ENCODE peak calls at places on chromosome 20, in four cellular contexts. B is A549, D is stomach, G is sigmoid colon. I is an unnamed sample.
A peak's percentile ranks its signal among the peaks of the same experiment; 100 is the strongest.

GRCh38 chr20:48467622-48468021 is 360.2 kb downstream of the PREX1 start:
- DNase-seq in D (no peak), G (no peak), B (no peak), I (no peak)

GRCh38 chr20:45407067-45407745 is 883 bp upstream of the DBNDD2 start:
- DNase-seq in D (peak; percentile 39), B (no peak), G (peak; percentile 89), I (peak; percentile 50)

GRCh38 chr20:63027425-63028389 is 20.9 kb upstream of the BHLHE23 start:
- DNase-seq in B (peak; percentile 58), D (no peak), G (no peak), I (no peak)

GRCh38 chr20:57772349-57772964 is 62.6 kb upstream of the PMEPA1 start:
- DNase-seq in D (no peak), G (peak; percentile 33), B (peak; percentile 94), I (no peak)

GRCh38 chr20:3658708-3659491 is 4.3 kb downstream of the GFRA4 start:
- DNase-seq in D (no peak), B (no peak), G (no peak), I (no peak)

GRCh38 chr20:45779011-45779915 is 12.4 kb downstream of the WFDC3 start:
- DNase-seq in G (peak; percentile 98), B (peak; percentile 87), D (peak; percentile 90), I (peak; percentile 92)

GRCh38 chr20:51023617-51024155 is 779 bp upstream of the KCNG1 start:
- DNase-seq in D (no peak), G (no peak), B (no peak), I (no peak)

GRCh38 chr20:17495826-17496225 is 35.4 kb downstream of the BFSP1 start:
- DNase-seq in G (peak; percentile 60), D (no peak), B (no peak), I (peak; percentile 12)

GRCh38 chr20:5143856-5144255 is 17.0 kb downstream of the CDS2 start:
- DNase-seq in G (no peak), B (no peak), D (no peak), I (no peak)

GRCh38 chr20:34290471-34290870 is 12.7 kb downstream of the AHCY start:
- DNase-seq in G (no peak), D (no peak), B (no peak), I (no peak)

GRCh38 chr20:56359212-56360132 is 698 bp downstream of the FAM210B start:
- DNase-seq in D (peak; percentile 38), B (peak; percentile 30), G (peak; percentile 78), I (peak; percentile 38)

GRCh38 chr20:62156592-62157386 is 13.2 kb downstream of the SS18L1 start:
- DNase-seq in G (no peak), B (peak; percentile 78), D (peak; percentile 60), I (peak; percentile 85)

GRCh38 chr20:32898721-32899120 is 40.0 kb downstream of the EFCAB8 start:
- DNase-seq in D (no peak), B (no peak), G (no peak), I (no peak)

GRCh38 chr20:16846011-16846410 is 97.9 kb downstream of the OTOR start:
- DNase-seq in B (no peak), D (no peak), G (no peak), I (no peak)

GRCh38 chr20:17661121-17661744 is 20.8 kb downstream of the RRBP1 start:
- DNase-seq in D (no peak), B (no peak), G (peak; percentile 55), I (no peak)

GRCh38 chr20:14208956-14209355 is 128.5 kb downstream of the FLRT3 start:
- DNase-seq in B (no peak), D (no peak), G (no peak), I (no peak)

GRCh38 chr20:23412026-23412425 is 9.3 kb downstream of the NAPB start:
- DNase-seq in B (no peak), D (no peak), G (no peak), I (no peak)

GRCh38 chr20:474581-474980 is 12.2 kb upstream of the TBC1D20 start:
- DNase-seq in G (no peak), D (no peak), B (no peak), I (no peak)

GRCh38 chr20:17875106-17875980 is 93.3 kb downstream of the SNX5 start:
- DNase-seq in G (peak; percentile 95), D (peak; percentile 96), B (no peak), I (peak; percentile 90)

GRCh38 chr20:40741507-40742106 is 52.6 kb upstream of the MAFB start:
- DNase-seq in B (peak; percentile 39), D (peak; percentile 67), G (no peak), I (peak; percentile 33)

GRCh38 chr20:8153281-8153908 is 21.3 kb downstream of the PLCB1 start:
- DNase-seq in D (no peak), G (no peak), B (no peak), I (no peak)

GRCh38 chr20:63067721-63068560 is 61.2 kb upstream of the BHLHE23 start:
- DNase-seq in G (peak; percentile 36), B (no peak), D (no peak), I (no peak)

GRCh38 chr20:17794400-17794799 is 94.6 kb downstream of the BANF2 start:
- DNase-seq in B (no peak), G (no peak), D (peak; percentile 67), I (no peak)

GRCh38 chr20:733806-734205 is 34.5 kb downstream of the SLC52A3 start:
- DNase-seq in G (no peak), B (no peak), D (no peak), I (peak; percentile 28)

GRCh38 chr20:54476336-54476928 is 1.0 kb downstream of the DOK5 start:
- DNase-seq in G (no peak), B (no peak), D (no peak), I (no peak)

GRCh38 chr20:56005389-56005715 is at the start of gene CBLN4:
- DNase-seq in G (no peak), D (no peak), B (no peak), I (peak; percentile 79)

GRCh38 chr20:44494266-44494665 is 18.6 kb downstream of the TTPAL start:
- DNase-seq in G (no peak), D (no peak), B (no peak), I (peak; percentile 45)

GRCh38 chr20:25699914-25700313 is 3.3 kb upstream of the ZNF337 start:
- DNase-seq in D (no peak), G (no peak), B (no peak), I (no peak)

GRCh38 chr20:62752671-62753501 is 43.4 kb upstream of the MRGBP start:
- DNase-seq in B (no peak), D (no peak), G (no peak), I (peak; percentile 64)

GRCh38 chr20:57108742-57109141 is 157.7 kb downstream of the BMP7 start:
- DNase-seq in D (no peak), G (no peak), B (no peak), I (no peak)

GRCh38 chr20:3935295-3935955 is 46.2 kb downstream of the PANK2 start:
- DNase-seq in D (no peak), G (peak; percentile 83), B (no peak), I (no peak)

GRCh38 chr20:48760403-48760889 is 67.4 kb downstream of the PREX1 start:
- DNase-seq in G (no peak), B (no peak), D (peak; percentile 34), I (peak; percentile 74)

GRCh38 chr20:51174536-51174935 is 151.6 kb upstream of the KCNG1 start:
- DNase-seq in B (no peak), D (no peak), G (no peak), I (no peak)

GRCh38 chr20:44861547-44862006 is 23.9 kb upstream of the YWHAB start:
- DNase-seq in D (peak; percentile 43), B (no peak), G (peak; percentile 74), I (no peak)

GRCh38 chr20:3924304-3925112 is 35.3 kb downstream of the PANK2 start:
- DNase-seq in G (no peak), D (peak; percentile 41), B (no peak), I (peak; percentile 54)

GRCh38 chr20:43541214-43541613 is 17.6 kb upstream of the SGK2 start:
- DNase-seq in G (no peak), D (no peak), B (no peak), I (no peak)

GRCh38 chr20:14553774-14554524 is 216.5 kb upstream of the FLRT3 start:
- DNase-seq in B (no peak), D (no peak), G (no peak), I (no peak)

GRCh38 chr20:19096847-19097246 is 115.6 kb upstream of the SLC24A3 start:
- DNase-seq in D (no peak), B (no peak), G (no peak), I (no peak)

GRCh38 chr20:19098092-19098491 is 114.3 kb upstream of the SLC24A3 start:
- DNase-seq in B (no peak), G (no peak), D (no peak), I (no peak)

GRCh38 chr20:19098806-19099578 is 113.5 kb upstream of the SLC24A3 start:
- DNase-seq in B (no peak), D (no peak), G (no peak), I (no peak)

GRCh38 chr20:19095762-19096161 is 116.7 kb upstream of the SLC24A3 start:
- DNase-seq in B (no peak), D (no peak), G (no peak), I (no peak)

GRCh38 chr20:19094959-19095541 is 117.4 kb upstream of the SLC24A3 start:
- DNase-seq in D (peak; percentile 36), B (no peak), G (no peak), I (no peak)
- TF ChIP-seq EP300 in D (no peak), B (no peak), G (no peak), I (no peak)

GRCh38 chr20:10586296-10586695 is 87.5 kb downstream of the JAG1 start:
- DNase-seq in D (no peak), G (no peak), B (no peak), I (no peak)

GRCh38 chr20:10595230-10595629 is 78.6 kb downstream of the JAG1 start:
- DNase-seq in G (no peak), B (no peak), D (no peak), I (no peak)

GRCh38 chr20:10594286-10594868 is 79.4 kb downstream of the JAG1 start:
- DNase-seq in D (no peak), B (no peak), G (no peak), I (no peak)

GRCh38 chr20:10591956-10592521 is 81.8 kb downstream of the JAG1 start:
- DNase-seq in B (no peak), D (no peak), G (no peak), I (no peak)

GRCh38 chr20:10590950-10591349 is 82.8 kb downstream of the JAG1 start:
- DNase-seq in D (no peak), G (no peak), B (no peak), I (no peak)
- H3K4me1 ChIP-seq in D (peaks cover 6% of the 10 kb centered on the region), G (no peaks in the 10 kb centered on the region), B (peaks cover 55% of the 10 kb centered on the region), I (no peaks in the 10 kb centered on the region)

DNA sequence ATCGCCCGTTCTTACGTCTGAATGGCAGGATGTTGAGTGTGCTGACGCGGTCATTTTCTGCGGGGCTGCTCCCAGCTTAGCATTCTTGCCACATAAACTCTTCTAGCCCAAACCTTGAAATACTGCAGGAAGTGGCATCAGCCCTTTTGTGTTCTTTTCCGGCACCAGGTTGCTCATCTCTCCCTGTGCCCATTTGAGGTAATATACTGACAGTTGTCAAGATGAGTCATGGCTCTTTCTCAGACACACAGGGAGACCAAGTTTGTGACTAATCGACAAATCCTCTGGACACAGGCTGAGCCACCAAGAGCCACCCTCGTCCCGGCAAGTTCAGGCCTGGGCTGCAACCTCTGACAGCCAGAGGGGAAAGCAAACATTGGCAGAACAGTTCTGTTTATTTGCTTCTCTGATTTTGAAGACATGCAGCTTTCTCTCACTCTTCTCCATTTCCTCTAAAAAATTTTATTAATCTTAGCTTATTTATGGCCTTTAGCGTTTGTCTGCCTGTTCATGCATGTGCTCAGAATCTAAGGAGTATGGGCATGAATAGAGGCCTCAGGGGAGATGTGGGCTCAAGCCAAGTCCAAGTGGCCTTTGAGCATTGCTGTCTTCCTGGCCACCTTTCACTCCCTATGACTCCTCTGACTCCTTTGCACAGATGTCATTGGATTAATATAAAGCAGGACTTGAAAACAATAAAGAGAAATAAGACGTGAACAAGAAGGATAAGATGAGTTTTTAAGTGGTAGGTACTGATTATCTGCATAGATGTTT is 328.2 kb upstream of the JAG1 start:
- DNase-seq in D (no peak), B (peak; percentile 91), G (no peak), I (no peak)
- H3K27ac ChIP-seq in D (no peak overlapping the region), B (peak overlapping the region; percentile 84), G (no peak overlapping the region), I (no peak overlapping the region)

GRCh38 chr20:58880994-58881752 is 28.7 kb downstream of the GNAS start:
- DNase-seq in D (no peak), B (no peak), G (no peak), I (no peak)
- TF ChIP-seq EP300 in D (no peak), B (no peak), G (no peak), I (no peak)

I was measured in upper lobe of left lung.